ENCODE peak calls at places on chromosome 13, in seven cellular contexts. One of them, this sample, is unnamed.

GRCh38 chr13:64640002-64640401 is 2590.1 kb downstream of the PCDH9 start:
- DNase-seq in HepG2: no peak
- DNase-seq in K562: no peak
- DNase-seq in GM12878: no peak
- DNase-seq in GM12891: no peak
- DNase-seq in H1: no peak
- DNase-seq in SK-N-SH: no peak
- DNase-seq in this sample: no peak

GRCh38 chr13:52001120-52001731 is 10.0 kb downstream of the ATP7B start:
- DNase-seq in HepG2: peak
- DNase-seq in K562: peak
- DNase-seq in GM12878: no peak
- DNase-seq in GM12891: peak
- DNase-seq in H1: no peak
- DNase-seq in SK-N-SH: peak
- DNase-seq in this sample: peak

GRCh38 chr13:34344761-34345600 is 527.0 kb downstream of the RFC3 start:
- DNase-seq in HepG2: no peak
- DNase-seq in K562: no peak
- DNase-seq in GM12878: no peak
- DNase-seq in GM12891: no peak
- DNase-seq in H1: no peak
- DNase-seq in SK-N-SH: peak
- DNase-seq in this sample: no peak

GRCh38 chr13:106344318-106344717 is 191.1 kb downstream of the EFNB2 start:
- DNase-seq in HepG2: no peak
- DNase-seq in K562: no peak
- DNase-seq in GM12878: no peak
- DNase-seq in GM12891: no peak
- DNase-seq in H1: no peak
- DNase-seq in SK-N-SH: no peak
- DNase-seq in this sample: no peak

GRCh38 chr13:20125129-20125782 is 35.6 kb downstream of the GJA3 start:
- DNase-seq in HepG2: no peak
- DNase-seq in K562: no peak
- DNase-seq in GM12878: no peak
- DNase-seq in GM12891: no peak
- DNase-seq in H1: no peak
- DNase-seq in SK-N-SH: no peak
- DNase-seq in this sample: no peak

GRCh38 chr13:35995136-35995535 is 136.0 kb downstream of the DCLK1 start:
- DNase-seq in HepG2: no peak
- DNase-seq in K562: no peak
- DNase-seq in GM12878: no peak
- DNase-seq in GM12891: no peak
- DNase-seq in H1: no peak
- DNase-seq in SK-N-SH: no peak
- DNase-seq in this sample: no peak

GRCh38 chr13:89097994-89098393 is 1426.8 kb downstream of the SLITRK5 start:
- DNase-seq in HepG2: no peak
- DNase-seq in K562: no peak
- DNase-seq in GM12878: no peak
- DNase-seq in GM12891: no peak
- DNase-seq in H1: no peak
- DNase-seq in SK-N-SH: no peak
- DNase-seq in this sample: no peak

GRCh38 chr13:80341098-80341701 is at the start of gene SPRY2:
- DNase-seq in HepG2: peak
- DNase-seq in K562: peak
- DNase-seq in GM12878: no peak
- DNase-seq in GM12891: no peak
- DNase-seq in H1: peak
- DNase-seq in SK-N-SH: peak
- DNase-seq in this sample: no peak

GRCh38 chr13:20840590-20840989 is 62.0 kb downstream of the XPO4 start:
- DNase-seq in HepG2: no peak
- DNase-seq in K562: no peak
- DNase-seq in GM12878: no peak
- DNase-seq in GM12891: no peak
- DNase-seq in H1: no peak
- DNase-seq in SK-N-SH: no peak
- DNase-seq in this sample: no peak

GRCh38 chr13:51317262-51317661 is 22.2 kb upstream of the SERPINE3 start:
- DNase-seq in HepG2: no peak
- DNase-seq in K562: no peak
- DNase-seq in GM12878: no peak
- DNase-seq in GM12891: no peak
- DNase-seq in H1: no peak
- DNase-seq in SK-N-SH: no peak
- DNase-seq in this sample: no peak

GRCh38 chr13:26772531-26772930 is 11.9 kb upstream of the GPR12 start:
- DNase-seq in HepG2: no peak
- DNase-seq in K562: no peak
- DNase-seq in GM12878: no peak
- DNase-seq in GM12891: no peak
- DNase-seq in H1: no peak
- DNase-seq in SK-N-SH: no peak
- DNase-seq in this sample: no peak

GRCh38 chr13:91347996-91348905 is 764 bp downstream of the MIR17HG start:
- DNase-seq in HepG2: no peak
- DNase-seq in K562: peak
- DNase-seq in GM12878: no peak
- DNase-seq in GM12891: peak
- DNase-seq in H1: no peak
- DNase-seq in SK-N-SH: no peak
- DNase-seq in this sample: peak

GRCh38 chr13:46641274-46642081 is 88.5 kb downstream of the LRCH1 start:
- DNase-seq in HepG2: no peak
- DNase-seq in K562: no peak
- DNase-seq in GM12878: no peak
- DNase-seq in GM12891: no peak
- DNase-seq in H1: no peak
- DNase-seq in SK-N-SH: no peak
- DNase-seq in this sample: no peak

GRCh38 chr13:52785721-52786120 is 46.1 kb upstream of the CNMD start:
- DNase-seq in HepG2: no peak
- DNase-seq in K562: no peak
- DNase-seq in GM12878: no peak
- DNase-seq in GM12891: no peak
- DNase-seq in H1: no peak
- DNase-seq in SK-N-SH: no peak
- DNase-seq in this sample: no peak

GRCh38 chr13:33490461-33491327 is 205.1 kb upstream of the STARD13 start:
- DNase-seq in HepG2: no peak
- DNase-seq in K562: peak
- DNase-seq in GM12878: no peak
- DNase-seq in GM12891: no peak
- DNase-seq in H1: peak
- DNase-seq in SK-N-SH: no peak
- DNase-seq in this sample: no peak

GRCh38 chr13:20442370-20442769 is 83.3 kb downstream of the CRYL1 start:
- DNase-seq in HepG2: no peak
- DNase-seq in K562: no peak
- DNase-seq in GM12878: no peak
- DNase-seq in GM12891: no peak
- DNase-seq in H1: no peak
- DNase-seq in SK-N-SH: no peak
- DNase-seq in this sample: no peak

GRCh38 chr13:76884167-76884566 is 2.0 kb downstream of the KCTD12 start:
- DNase-seq in HepG2: no peak
- DNase-seq in K562: no peak
- DNase-seq in GM12878: no peak
- DNase-seq in GM12891: no peak
- DNase-seq in H1: peak
- DNase-seq in SK-N-SH: no peak
- DNase-seq in this sample: no peak

GRCh38 chr13:92806215-92806614 is 420.4 kb upstream of the GPC6 start:
- DNase-seq in HepG2: no peak
- DNase-seq in K562: no peak
- DNase-seq in GM12878: no peak
- DNase-seq in GM12891: no peak
- DNase-seq in H1: no peak
- DNase-seq in SK-N-SH: no peak
- DNase-seq in this sample: no peak
- TF ChIP-seq TAF1 in HepG2: no peak
- TF ChIP-seq TAF1 in K562: no peak
- TF ChIP-seq TAF1 in GM12878: no peak
- TF ChIP-seq TAF1 in GM12891: no peak
- TF ChIP-seq TAF1 in H1: no peak
- TF ChIP-seq TAF1 in SK-N-SH: no peak
- TF ChIP-seq TAF1 in this sample: no peak

GRCh38 chr13:113889467-113889866 is 25.6 kb upstream of the GAS6 start:
- DNase-seq in HepG2: no peak
- DNase-seq in K562: peak
- DNase-seq in GM12878: no peak
- DNase-seq in GM12891: no peak
- DNase-seq in H1: no peak
- DNase-seq in SK-N-SH: no peak
- DNase-seq in this sample: no peak

GRCh38 chr13:113886561-113887112 is 22.8 kb upstream of the GAS6 start:
- DNase-seq in HepG2: no peak
- DNase-seq in K562: no peak
- DNase-seq in GM12878: no peak
- DNase-seq in GM12891: no peak
- DNase-seq in H1: no peak
- DNase-seq in SK-N-SH: no peak
- DNase-seq in this sample: no peak

GRCh38 chr13:113884821-113885220 is 20.9 kb upstream of the GAS6 start:
- DNase-seq in HepG2: no peak
- DNase-seq in K562: no peak
- DNase-seq in GM12878: no peak
- DNase-seq in GM12891: no peak
- DNase-seq in H1: no peak
- DNase-seq in SK-N-SH: no peak
- DNase-seq in this sample: no peak

GRCh38 chr13:113888701-113889330 is 24.9 kb upstream of the GAS6 start:
- DNase-seq in HepG2: no peak
- DNase-seq in K562: no peak
- DNase-seq in GM12878: no peak
- DNase-seq in GM12891: no peak
- DNase-seq in H1: no peak
- DNase-seq in SK-N-SH: no peak
- DNase-seq in this sample: no peak

DNA sequence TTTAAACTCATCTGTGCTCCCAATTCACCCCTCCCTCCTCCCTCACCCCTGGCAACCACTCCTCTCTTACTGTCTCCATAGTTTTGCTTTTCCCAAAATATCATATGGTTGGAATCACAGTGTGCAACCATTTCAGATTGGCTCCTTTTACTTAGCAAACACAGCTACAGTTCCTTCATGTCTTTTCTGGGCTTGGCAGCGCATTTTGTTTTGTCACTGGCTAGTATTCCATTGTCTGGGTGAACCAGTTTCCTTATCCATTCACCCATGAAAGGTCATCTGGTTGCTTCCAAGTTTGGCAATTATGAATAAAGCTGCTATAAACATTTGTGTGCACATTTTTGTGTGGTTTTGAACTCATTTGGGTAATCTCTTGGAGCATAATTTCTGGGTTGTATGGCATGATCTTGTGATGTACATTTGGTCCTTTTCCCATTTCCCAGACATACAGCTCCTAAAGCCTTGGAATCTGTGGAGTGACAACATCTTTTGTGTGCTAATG is 23.9 kb upstream of the GAS6 start:
- DNase-seq in HepG2: no peak
- DNase-seq in K562: no peak
- DNase-seq in GM12878: no peak
- DNase-seq in GM12891: no peak
- DNase-seq in H1: no peak
- DNase-seq in SK-N-SH: no peak
- DNase-seq in this sample: no peak
- TF ChIP-seq TAF1 in HepG2: no peak
- TF ChIP-seq TAF1 in K562: no peak
- TF ChIP-seq TAF1 in GM12878: no peak
- TF ChIP-seq TAF1 in GM12891: no peak
- TF ChIP-seq TAF1 in H1: no peak
- TF ChIP-seq TAF1 in SK-N-SH: no peak
- TF ChIP-seq TAF1 in this sample: no peak

DNA sequence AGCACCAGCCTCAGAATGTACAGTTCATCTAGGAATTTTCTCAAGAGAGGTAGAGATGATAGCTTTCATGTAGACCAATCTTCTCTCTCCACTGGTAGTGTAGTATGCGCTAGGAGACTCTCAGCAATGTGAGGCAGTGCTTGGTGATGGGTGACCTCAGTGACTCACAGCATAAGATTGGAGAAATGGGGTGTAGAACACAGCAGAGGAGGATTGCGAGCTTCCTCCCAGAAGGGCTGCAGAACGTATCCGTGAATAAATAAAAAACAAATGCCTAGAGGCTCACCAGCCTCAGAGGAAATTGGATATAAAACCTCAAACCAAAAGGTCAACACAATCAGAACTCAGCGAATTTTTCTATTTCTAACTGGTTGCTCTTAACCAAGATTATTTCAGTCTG is 182.9 kb upstream of the RXFP2 start:
- DNase-seq in HepG2: no peak
- DNase-seq in K562: no peak
- DNase-seq in GM12878: no peak
- DNase-seq in GM12891: no peak
- DNase-seq in H1: no peak
- DNase-seq in SK-N-SH: no peak
- DNase-seq in this sample: no peak
- TF ChIP-seq TAF1 in HepG2: no peak
- TF ChIP-seq TAF1 in K562: no peak
- TF ChIP-seq TAF1 in GM12878: no peak
- TF ChIP-seq TAF1 in GM12891: no peak
- TF ChIP-seq TAF1 in H1: no peak
- TF ChIP-seq TAF1 in SK-N-SH: no peak
- TF ChIP-seq TAF1 in this sample: no peak

DNA sequence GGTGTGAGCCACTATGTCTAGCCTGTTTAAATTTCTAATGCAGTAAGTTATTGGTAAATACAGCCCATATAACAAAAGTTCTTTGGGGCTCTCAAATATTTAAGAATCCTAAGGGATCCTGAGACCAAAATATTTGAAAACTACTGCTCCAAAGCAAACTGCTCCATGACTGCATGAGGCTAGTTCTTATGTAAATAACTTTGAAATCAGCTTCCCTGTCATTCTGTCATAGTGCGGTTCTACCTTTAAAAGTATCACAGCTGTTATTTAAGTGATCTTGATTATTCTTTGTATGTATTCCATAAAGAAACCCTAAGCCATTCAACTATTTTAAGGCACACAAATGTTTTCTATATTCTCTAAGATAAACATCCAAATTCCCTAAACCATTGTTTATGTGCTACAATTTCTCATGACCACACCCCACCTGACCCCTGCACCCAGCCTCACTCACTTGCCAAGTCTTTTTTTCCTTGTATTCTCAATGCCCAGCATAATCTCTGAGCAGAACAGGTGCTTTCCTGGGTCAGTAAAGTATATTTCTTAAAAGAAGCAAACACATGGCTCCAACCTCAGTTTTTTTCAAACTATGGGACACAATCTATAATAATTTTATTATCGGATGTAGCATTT is 146.6 kb downstream of the RNF17 start:
- DNase-seq in HepG2: no peak
- DNase-seq in K562: no peak
- DNase-seq in GM12878: no peak
- DNase-seq in GM12891: no peak
- DNase-seq in H1: no peak
- DNase-seq in SK-N-SH: no peak
- DNase-seq in this sample: no peak
- TF ChIP-seq TAF1 in HepG2: no peak
- TF ChIP-seq TAF1 in K562: no peak
- TF ChIP-seq TAF1 in GM12878: no peak
- TF ChIP-seq TAF1 in GM12891: no peak
- TF ChIP-seq TAF1 in H1: no peak
- TF ChIP-seq TAF1 in SK-N-SH: no peak
- TF ChIP-seq TAF1 in this sample: no peak